ENCODE peak calls at places on chromosome 19, in six cellular contexts. One of them, this sample, is unnamed.

GRCh38 chr19:49118565-49119410 is at the start of gene C19orf73:
- DNase-seq in prostate gland: peak
- DNase-seq in astrocyte: peak
- DNase-seq in CD8-positive, alpha-beta T cell: peak
- DNase-seq in left ventricle myocardium inferior: peak
- DNase-seq in right lobe of liver: peak
- DNase-seq in this sample: peak

GRCh38 chr19:44903602-44904425 is 1.8 kb upstream of the APOE start:
- DNase-seq in astrocyte: no peak
- DNase-seq in left ventricle myocardium inferior: peak
- DNase-seq in right lobe of liver: peak
- DNase-seq in prostate gland: peak
- DNase-seq in CD8-positive, alpha-beta T cell: peak
- DNase-seq in this sample: no peak

GRCh38 chr19:52535831-52536800 is 8.6 kb downstream of the ZNF808 start:
- DNase-seq in left ventricle myocardium inferior: peak
- DNase-seq in prostate gland: peak
- DNase-seq in CD8-positive, alpha-beta T cell: peak
- DNase-seq in astrocyte: peak
- DNase-seq in right lobe of liver: peak
- DNase-seq in this sample: peak

GRCh38 chr19:53989600-53990533 is 1.6 kb upstream of the CACNG6 start:
- DNase-seq in left ventricle myocardium inferior: no peak
- DNase-seq in astrocyte: peak
- DNase-seq in prostate gland: no peak
- DNase-seq in CD8-positive, alpha-beta T cell: no peak
- DNase-seq in right lobe of liver: no peak
- DNase-seq in this sample: no peak

GRCh38 chr19:13906910-13907309 is 909 bp downstream of the CC2D1A start:
- DNase-seq in prostate gland: no peak
- DNase-seq in CD8-positive, alpha-beta T cell: no peak
- DNase-seq in left ventricle myocardium inferior: no peak
- DNase-seq in right lobe of liver: no peak
- DNase-seq in astrocyte: no peak
- DNase-seq in this sample: no peak

GRCh38 chr19:7366701-7367420 is 18.1 kb downstream of the ARHGEF18 start:
- DNase-seq in astrocyte: peak
- DNase-seq in left ventricle myocardium inferior: no peak
- DNase-seq in prostate gland: no peak
- DNase-seq in CD8-positive, alpha-beta T cell: no peak
- DNase-seq in right lobe of liver: no peak
- DNase-seq in this sample: no peak

GRCh38 chr19:48975947-48976847 is 11.1 kb downstream of the FTL start:
- DNase-seq in left ventricle myocardium inferior: no peak
- DNase-seq in CD8-positive, alpha-beta T cell: no peak
- DNase-seq in prostate gland: no peak
- DNase-seq in right lobe of liver: no peak
- DNase-seq in astrocyte: no peak
- DNase-seq in this sample: no peak

GRCh38 chr19:14735915-14736314 is 42.4 kb downstream of the ADGRE2 start:
- DNase-seq in astrocyte: no peak
- DNase-seq in CD8-positive, alpha-beta T cell: no peak
- DNase-seq in prostate gland: no peak
- DNase-seq in left ventricle myocardium inferior: no peak
- DNase-seq in right lobe of liver: no peak
- DNase-seq in this sample: no peak

GRCh38 chr19:7255119-7255518 is 39.1 kb downstream of the INSR start:
- DNase-seq in left ventricle myocardium inferior: no peak
- DNase-seq in astrocyte: no peak
- DNase-seq in CD8-positive, alpha-beta T cell: no peak
- DNase-seq in prostate gland: no peak
- DNase-seq in right lobe of liver: no peak
- DNase-seq in this sample: no peak

GRCh38 chr19:30253581-30253996 is 118.6 kb upstream of the ZNF536 start:
- DNase-seq in left ventricle myocardium inferior: no peak
- DNase-seq in right lobe of liver: no peak
- DNase-seq in CD8-positive, alpha-beta T cell: no peak
- DNase-seq in astrocyte: no peak
- DNase-seq in prostate gland: no peak
- DNase-seq in this sample: peak

GRCh38 chr19:362683-363082 is 18.1 kb upstream of the MIER2 start:
- DNase-seq in right lobe of liver: no peak
- DNase-seq in prostate gland: no peak
- DNase-seq in astrocyte: no peak
- DNase-seq in CD8-positive, alpha-beta T cell: no peak
- DNase-seq in left ventricle myocardium inferior: no peak
- DNase-seq in this sample: no peak

GRCh38 chr19:42254083-42254849 is 662 bp downstream of the ERF start:
- DNase-seq in right lobe of liver: peak
- DNase-seq in astrocyte: no peak
- DNase-seq in prostate gland: peak
- DNase-seq in CD8-positive, alpha-beta T cell: peak
- DNase-seq in left ventricle myocardium inferior: peak
- DNase-seq in this sample: no peak

GRCh38 chr19:31448221-31448657 is 99.0 kb upstream of the TSHZ3 start:
- DNase-seq in prostate gland: no peak
- DNase-seq in astrocyte: peak
- DNase-seq in CD8-positive, alpha-beta T cell: no peak
- DNase-seq in left ventricle myocardium inferior: peak
- DNase-seq in right lobe of liver: no peak
- DNase-seq in this sample: peak

GRCh38 chr19:4557186-4557970 is 2.1 kb downstream of the SEMA6B start:
- DNase-seq in astrocyte: no peak
- DNase-seq in prostate gland: no peak
- DNase-seq in right lobe of liver: no peak
- DNase-seq in left ventricle myocardium inferior: no peak
- DNase-seq in CD8-positive, alpha-beta T cell: no peak
- DNase-seq in this sample: no peak

DNA sequence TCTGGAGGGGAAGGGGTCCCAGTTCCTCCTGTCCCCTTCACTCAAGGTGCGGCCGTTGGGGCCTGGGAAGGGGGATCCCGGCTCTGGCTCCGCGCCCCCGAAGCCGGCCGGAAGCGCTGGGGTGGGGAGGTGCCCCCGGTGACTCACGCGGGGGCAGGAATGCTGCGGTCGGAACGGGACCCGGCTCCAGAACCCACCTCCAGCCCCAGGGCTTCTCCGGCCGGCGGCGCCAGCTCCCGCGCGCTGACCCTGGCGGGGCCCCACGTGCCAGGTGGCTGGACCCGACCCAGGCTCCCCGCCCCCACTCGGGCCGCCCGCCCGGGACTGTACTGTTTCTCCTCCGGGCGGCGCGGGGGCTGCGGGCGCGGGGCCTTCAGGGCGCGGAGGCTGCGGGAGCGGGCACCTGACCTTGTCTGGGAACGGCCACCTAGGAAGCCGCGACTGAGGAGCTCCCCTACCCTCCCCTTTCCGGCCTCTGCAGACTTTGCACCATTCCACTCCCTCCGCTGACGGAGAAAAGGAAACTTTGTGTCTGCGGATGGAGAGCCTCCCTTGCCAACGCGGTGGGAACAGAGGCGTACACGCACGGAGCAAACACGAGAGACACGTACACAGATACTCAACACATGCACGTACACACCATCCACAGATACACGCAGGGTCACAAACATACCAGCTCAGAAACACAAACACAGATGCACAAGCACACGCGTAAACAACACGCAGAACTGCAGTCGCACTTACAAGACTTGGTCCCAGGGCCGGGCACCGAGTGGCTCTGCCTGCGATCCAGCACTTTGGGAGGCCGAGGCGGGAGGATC is 7.2 kb downstream of the AXL start:
- DNase-seq in left ventricle myocardium inferior: peak
- DNase-seq in right lobe of liver: peak
- DNase-seq in astrocyte: peak
- DNase-seq in prostate gland: peak
- DNase-seq in CD8-positive, alpha-beta T cell: peak
- DNase-seq in this sample: peak
- H3K4me3 ChIP-seq in left ventricle myocardium inferior: peak
- H3K4me3 ChIP-seq in right lobe of liver: peak
- H3K4me3 ChIP-seq in astrocyte: peak
- H3K4me3 ChIP-seq in prostate gland: peak
- H3K4me3 ChIP-seq in CD8-positive, alpha-beta T cell: peak
- H3K4me3 ChIP-seq in this sample: peak

GRCh38 chr19:51141181-51141580 is 920 bp upstream of the SIGLEC7 start:
- DNase-seq in right lobe of liver: no peak
- DNase-seq in astrocyte: no peak
- DNase-seq in CD8-positive, alpha-beta T cell: no peak
- DNase-seq in prostate gland: no peak
- DNase-seq in left ventricle myocardium inferior: no peak
- DNase-seq in this sample: no peak
- H3K4me3 ChIP-seq in right lobe of liver: no peak
- H3K4me3 ChIP-seq in astrocyte: no peak
- H3K4me3 ChIP-seq in CD8-positive, alpha-beta T cell: no peak
- H3K4me3 ChIP-seq in prostate gland: no peak
- H3K4me3 ChIP-seq in left ventricle myocardium inferior: no peak
- H3K4me3 ChIP-seq in this sample: no peak

GRCh38 chr19:43775299-43775890 is 5.4 kb downstream of the KCNN4 start:
- DNase-seq in astrocyte: no peak
- DNase-seq in CD8-positive, alpha-beta T cell: no peak
- DNase-seq in prostate gland: no peak
- DNase-seq in left ventricle myocardium inferior: no peak
- DNase-seq in right lobe of liver: no peak
- DNase-seq in this sample: no peak

GRCh38 chr19:43776285-43776684 is 4.5 kb downstream of the KCNN4 start:
- DNase-seq in right lobe of liver: no peak
- DNase-seq in CD8-positive, alpha-beta T cell: no peak
- DNase-seq in prostate gland: no peak
- DNase-seq in astrocyte: no peak
- DNase-seq in left ventricle myocardium inferior: no peak
- DNase-seq in this sample: no peak

GRCh38 chr19:43773725-43774102 is 7.1 kb downstream of the KCNN4 start:
- DNase-seq in left ventricle myocardium inferior: no peak
- DNase-seq in prostate gland: no peak
- DNase-seq in CD8-positive, alpha-beta T cell: no peak
- DNase-seq in right lobe of liver: no peak
- DNase-seq in astrocyte: no peak
- DNase-seq in this sample: no peak

GRCh38 chr19:43777163-43777700 is 3.5 kb downstream of the KCNN4 start:
- DNase-seq in right lobe of liver: no peak
- DNase-seq in CD8-positive, alpha-beta T cell: no peak
- DNase-seq in left ventricle myocardium inferior: no peak
- DNase-seq in prostate gland: no peak
- DNase-seq in astrocyte: peak
- DNase-seq in this sample: no peak

DNA sequence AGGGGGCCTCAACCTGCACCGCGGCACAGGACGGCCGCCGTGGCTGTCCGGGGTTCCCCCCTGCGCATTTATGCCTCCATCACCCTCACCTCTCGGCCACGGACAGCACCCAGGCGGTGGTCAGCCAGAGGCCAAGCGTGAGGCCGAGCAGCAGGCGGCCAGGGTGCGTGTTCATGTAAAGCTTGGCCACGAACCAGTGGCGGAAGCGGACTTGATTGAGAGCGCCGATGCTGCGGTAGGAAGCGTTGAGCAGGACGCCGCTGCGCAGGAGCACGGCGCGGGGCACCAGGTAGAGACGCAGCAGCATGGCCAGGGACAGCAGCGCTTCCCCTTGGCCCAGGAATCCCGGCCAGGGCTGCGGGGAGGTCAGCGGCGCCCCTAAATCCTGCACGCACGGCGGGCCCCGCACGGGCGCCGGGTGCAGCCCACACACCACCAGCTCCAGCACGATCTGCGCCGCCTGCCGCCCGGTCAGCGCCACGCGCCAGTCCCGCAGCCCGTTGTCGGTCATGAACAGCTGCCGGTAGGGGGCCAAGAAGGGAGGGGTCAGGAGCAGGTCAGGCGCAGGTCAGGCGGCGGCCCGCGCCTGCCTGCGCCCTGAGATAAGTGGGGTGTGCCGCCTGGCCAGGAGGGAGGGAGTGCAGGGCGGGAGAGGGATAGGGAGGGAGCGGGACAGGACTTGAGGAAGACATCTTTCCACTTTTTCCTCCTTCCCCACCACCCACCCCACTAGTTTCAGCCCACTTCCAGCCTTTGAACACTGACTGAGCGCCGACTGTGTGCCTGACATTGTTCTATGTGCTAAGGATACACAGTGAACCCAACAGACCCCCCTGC is 6.5 kb downstream of the KCNN4 start:
- DNase-seq in CD8-positive, alpha-beta T cell: no peak
- DNase-seq in left ventricle myocardium inferior: peak
- DNase-seq in prostate gland: no peak
- DNase-seq in astrocyte: peak
- DNase-seq in right lobe of liver: peak
- DNase-seq in this sample: peak
- H3K4me3 ChIP-seq in CD8-positive, alpha-beta T cell: no peak
- H3K4me3 ChIP-seq in left ventricle myocardium inferior: peak
- H3K4me3 ChIP-seq in prostate gland: no peak
- H3K4me3 ChIP-seq in astrocyte: no peak
- H3K4me3 ChIP-seq in right lobe of liver: peak
- H3K4me3 ChIP-seq in this sample: peak

GRCh38 chr19:3441986-3442329 is 38.4 kb downstream of the SMIM24 start:
- DNase-seq in prostate gland: no peak
- DNase-seq in right lobe of liver: no peak
- DNase-seq in left ventricle myocardium inferior: no peak
- DNase-seq in CD8-positive, alpha-beta T cell: no peak
- DNase-seq in astrocyte: no peak
- DNase-seq in this sample: no peak

GRCh38 chr19:3442487-3443071 is 37.7 kb downstream of the SMIM24 start:
- DNase-seq in right lobe of liver: no peak
- DNase-seq in prostate gland: no peak
- DNase-seq in left ventricle myocardium inferior: no peak
- DNase-seq in CD8-positive, alpha-beta T cell: no peak
- DNase-seq in astrocyte: no peak
- DNase-seq in this sample: no peak

GRCh38 chr19:3441089-3441985 is 39.0 kb downstream of the SMIM24 start:
- DNase-seq in left ventricle myocardium inferior: no peak
- DNase-seq in CD8-positive, alpha-beta T cell: no peak
- DNase-seq in astrocyte: no peak
- DNase-seq in prostate gland: no peak
- DNase-seq in right lobe of liver: no peak
- DNase-seq in this sample: peak

GRCh38 chr19:3443840-3444694 is 36.3 kb downstream of the SMIM24 start:
- DNase-seq in prostate gland: no peak
- DNase-seq in left ventricle myocardium inferior: peak
- DNase-seq in CD8-positive, alpha-beta T cell: no peak
- DNase-seq in astrocyte: no peak
- DNase-seq in right lobe of liver: no peak
- DNase-seq in this sample: no peak

GRCh38 chr19:3444695-3445234 is 35.6 kb downstream of the SMIM24 start:
- DNase-seq in prostate gland: no peak
- DNase-seq in left ventricle myocardium inferior: no peak
- DNase-seq in right lobe of liver: no peak
- DNase-seq in astrocyte: no peak
- DNase-seq in CD8-positive, alpha-beta T cell: no peak
- DNase-seq in this sample: no peak
- H3K4me3 ChIP-seq in prostate gland: no peak
- H3K4me3 ChIP-seq in left ventricle myocardium inferior: peak
- H3K4me3 ChIP-seq in right lobe of liver: no peak
- H3K4me3 ChIP-seq in astrocyte: no peak
- H3K4me3 ChIP-seq in CD8-positive, alpha-beta T cell: no peak
- H3K4me3 ChIP-seq in this sample: no peak

GRCh38 chr19:3285647-3286176 is 61.3 kb downstream of the CELF5 start:
- DNase-seq in right lobe of liver: no peak
- DNase-seq in CD8-positive, alpha-beta T cell: no peak
- DNase-seq in left ventricle myocardium inferior: no peak
- DNase-seq in astrocyte: no peak
- DNase-seq in prostate gland: no peak
- DNase-seq in this sample: no peak
- H3K4me3 ChIP-seq in right lobe of liver: peak
- H3K4me3 ChIP-seq in CD8-positive, alpha-beta T cell: no peak
- H3K4me3 ChIP-seq in left ventricle myocardium inferior: peak
- H3K4me3 ChIP-seq in astrocyte: no peak
- H3K4me3 ChIP-seq in prostate gland: peak
- H3K4me3 ChIP-seq in this sample: no peak

GRCh38 chr19:17871878-17872250 is at the start of gene SLC5A5:
- DNase-seq in left ventricle myocardium inferior: no peak
- DNase-seq in astrocyte: no peak
- DNase-seq in prostate gland: no peak
- DNase-seq in CD8-positive, alpha-beta T cell: no peak
- DNase-seq in right lobe of liver: no peak
- DNase-seq in this sample: no peak
- H3K4me3 ChIP-seq in left ventricle myocardium inferior: peak
- H3K4me3 ChIP-seq in astrocyte: no peak
- H3K4me3 ChIP-seq in prostate gland: no peak
- H3K4me3 ChIP-seq in CD8-positive, alpha-beta T cell: peak
- H3K4me3 ChIP-seq in right lobe of liver: no peak
- H3K4me3 ChIP-seq in this sample: no peak